ENCODE peak calls at places on chromosome 15, in nine cellular contexts. P, A, T, E, Z, N, S, L and R are unnamed samples.

GRCh38 chr15:67730135-67730534 is 95.2 kb upstream of the SKOR1 start:
- DNase-seq in A (no peak), Z (no peak), N (no peak), S (no peak), T (no peak), L (no peak), P (no peak), E (no peak), R (no peak)

GRCh38 chr15:25883860-25884259 is 20.7 kb upstream of the ATP10A start:
- DNase-seq in E (no peak), N (no peak), A (no peak), S (no peak), T (no peak), Z (no peak), L (peak), P (no peak), R (no peak)

GRCh38 chr15:77002954-77003912 is 8.3 kb downstream of the PSTPIP1 start:
- DNase-seq in A (no peak), T (peak), P (peak), N (peak), S (peak), E (no peak), L (no peak), Z (no peak), R (peak)

GRCh38 chr15:39594056-39594763 is 13.3 kb downstream of the THBS1 start:
- DNase-seq in T (no peak), A (no peak), Z (no peak), S (peak), P (no peak), N (no peak), L (peak), E (no peak), R (peak)

GRCh38 chr15:45549831-45550230 is 27.3 kb upstream of the SLC30A4 start:
- DNase-seq in S (no peak), T (no peak), L (peak), N (no peak), Z (no peak), E (no peak), A (no peak), P (no peak), R (no peak)

GRCh38 chr15:65249641-65250040 is 37.0 kb downstream of the PARP16 start:
- DNase-seq in P (no peak), A (no peak), S (no peak), E (no peak), L (peak), Z (no peak), N (no peak), T (no peak), R (no peak)

GRCh38 chr15:85099195-85099803 is 117.6 kb downstream of the PDE8A start:
- DNase-seq in P (no peak), S (no peak), E (no peak), T (no peak), Z (no peak), L (no peak), A (no peak), N (no peak), R (no peak)

GRCh38 chr15:73856458-73857192 is 16.7 kb upstream of the TBC1D21 start:
- DNase-seq in P (no peak), Z (no peak), E (no peak), T (peak), N (no peak), A (no peak), S (peak), L (no peak), R (no peak)

GRCh38 chr15:47718474-47719440 is 1.5 kb downstream of the SEMA6D start:
- DNase-seq in A (peak), S (peak), N (no peak), L (peak), T (peak), E (no peak), Z (no peak), P (peak), R (peak)

GRCh38 chr15:44971036-44971435 is 14.5 kb downstream of the TERB2 start:
- DNase-seq in E (no peak), P (no peak), T (no peak), L (no peak), N (no peak), S (no peak), Z (no peak), A (no peak), R (no peak)

GRCh38 chr15:69607101-69607500 is 154.5 kb downstream of the RPLP1 start:
- DNase-seq in T (no peak), P (no peak), A (no peak), S (peak), L (no peak), Z (no peak), E (no peak), N (no peak), R (no peak)

GRCh38 chr15:67067161-67067853 is 1.9 kb downstream of the SMAD3 start:
- DNase-seq in A (no peak), N (no peak), T (no peak), Z (no peak), E (no peak), S (peak), P (no peak), L (peak), R (no peak)

GRCh38 chr15:45399381-45400212 is 21.3 kb upstream of the GATM start:
- DNase-seq in T (no peak), N (no peak), S (no peak), Z (no peak), E (peak), A (no peak), P (no peak), L (peak), R (no peak)

GRCh38 chr15:31337352-31338031 is 10.9 kb downstream of the KLF13 start:
- DNase-seq in S (no peak), T (no peak), N (peak), L (no peak), P (no peak), A (no peak), E (no peak), Z (no peak), R (no peak)

GRCh38 chr15:75727851-75728715 is 15.4 kb upstream of the CSPG4 start:
- DNase-seq in N (peak), A (no peak), T (peak), E (peak), S (peak), P (no peak), Z (no peak), L (no peak), R (peak)

GRCh38 chr15:57503051-57503702 is 88.5 kb upstream of the MYZAP start:
- DNase-seq in S (no peak), Z (no peak), P (no peak), A (no peak), N (no peak), L (no peak), E (no peak), T (no peak), R (no peak)

GRCh38 chr15:90619939-90620338 is 90.2 kb downstream of the CRTC3 start:
- DNase-seq in L (no peak), P (no peak), T (no peak), E (no peak), Z (no peak), S (peak), A (no peak), N (no peak), R (no peak)

GRCh38 chr15:76062282-76062681 is 2.5 kb downstream of the TMEM266 start:
- DNase-seq in N (no peak), E (no peak), A (no peak), T (no peak), Z (no peak), P (no peak), S (no peak), L (peak), R (no peak)

GRCh38 chr15:64810499-64811326 is 14.7 kb downstream of the PIF1 start:
- DNase-seq in E (no peak), Z (no peak), S (no peak), T (no peak), A (no peak), P (no peak), L (no peak), N (no peak), R (no peak)

GRCh38 chr15:45855210-45855906 is 220.5 kb downstream of the SQOR start:
- DNase-seq in A (no peak), L (no peak), P (no peak), Z (no peak), S (no peak), T (no peak), N (no peak), E (no peak), R (no peak)

GRCh38 chr15:31554261-31554660 is 227.6 kb downstream of the KLF13 start:
- DNase-seq in E (no peak), P (peak), T (peak), L (peak), Z (no peak), A (peak), S (no peak), N (no peak), R (no peak)

GRCh38 chr15:46126581-46126980 is 491.8 kb downstream of the SQOR start:
- DNase-seq in N (no peak), P (no peak), Z (no peak), L (peak), S (no peak), A (no peak), E (no peak), T (no peak), R (no peak)

GRCh38 chr15:73897441-73898261 is 24.3 kb downstream of the TBC1D21 start:
- DNase-seq in L (peak), T (peak), E (peak), N (peak), A (no peak), Z (no peak), P (no peak), S (peak), R (peak)

GRCh38 chr15:25532269-25532668 is 93.4 kb upstream of the UBE3A start:
- DNase-seq in N (no peak), E (no peak), P (no peak), Z (no peak), S (no peak), L (no peak), T (no peak), A (no peak), R (no peak)

GRCh38 chr15:25742008-25742407 is 121.1 kb downstream of the ATP10A start:
- DNase-seq in N (no peak), T (no peak), A (no peak), L (no peak), E (no peak), S (no peak), Z (no peak), P (no peak), R (no peak)

GRCh38 chr15:75228787-75229186 is 27.1 kb downstream of the C15orf39 start:
- DNase-seq in E (no peak), Z (no peak), N (no peak), P (no peak), A (no peak), S (no peak), L (no peak), T (no peak), R (no peak)

GRCh38 chr15:73387507-73388255 is 18.9 kb upstream of the HCN4 start:
- DNase-seq in E (no peak), S (no peak), P (no peak), A (no peak), T (no peak), N (no peak), Z (no peak), L (peak), R (no peak)

GRCh38 chr15:37793851-37794250 is 140.6 kb upstream of the TMCO5A start:
- DNase-seq in S (no peak), N (no peak), P (no peak), E (no peak), Z (no peak), T (no peak), A (no peak), L (no peak), R (no peak)

GRCh38 chr15:51874751-51875644 is 45.5 kb downstream of the TMOD3 start:
- DNase-seq in Z (no peak), A (no peak), T (no peak), S (peak), E (peak), N (no peak), L (peak), P (peak), R (peak)
- TF ChIP-seq POLR2A in Z (no peak), A (no peak), T (no peak), S (no peak), E (no peak), N (no peak), L (no peak), P (no peak), R (no peak)

DNA sequence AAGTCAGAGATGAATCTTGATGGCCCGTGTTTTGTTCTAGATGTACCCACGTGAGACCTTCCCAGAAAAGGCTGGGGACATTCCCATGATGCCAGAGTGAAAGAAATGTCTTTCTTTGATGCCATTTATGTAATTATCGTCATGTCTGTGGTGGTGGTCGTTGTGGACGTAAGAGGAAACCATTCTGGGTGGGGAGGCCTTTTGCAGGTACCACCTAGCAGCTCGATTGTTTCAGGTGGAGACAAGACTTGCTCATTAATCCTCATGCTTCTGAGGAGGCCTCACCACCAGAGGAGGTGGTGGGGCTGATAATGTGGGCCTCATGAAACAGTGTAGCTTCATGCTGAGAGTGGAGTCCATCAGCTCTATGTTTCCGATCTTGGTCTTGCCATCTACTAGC is 58.1 kb upstream of the USP3 start:
- DNase-seq in N (no peak), P (no peak), L (no peak), S (no peak), Z (no peak), E (no peak), T (no peak), A (no peak), R (no peak)
- TF ChIP-seq CTCF in N (no peak), P (no peak), L (no peak), S (no peak), Z (no peak), E (no peak), T (no peak), A (no peak), R (no peak)

GRCh38 chr15:71261934-71262333 is 146.7 kb downstream of the THSD4 start:
- DNase-seq in Z (no peak), L (no peak), A (no peak), N (no peak), S (no peak), E (no peak), P (no peak), T (no peak), R (no peak)
- H3K4me3 ChIP-seq in Z (no peak), L (no peak), A (no peak), N (no peak), S (no peak), E (no peak), P (no peak), T (no peak), R (no peak)

GRCh38 chr15:78933187-78934062 is 11.4 kb downstream of the CTSH start:
- DNase-seq in S (no peak), Z (no peak), T (peak), P (no peak), L (no peak), N (no peak), E (no peak), A (no peak), R (no peak)
- TF ChIP-seq POLR2A in S (no peak), Z (no peak), T (no peak), P (no peak), L (no peak), N (no peak), E (no peak), A (no peak), R (no peak)

GRCh38 chr15:27744651-27745050 is 354.5 kb downstream of the OCA2 start:
- DNase-seq in Z (no peak), E (no peak), P (peak), N (no peak), L (peak), T (no peak), A (no peak), S (no peak), R (no peak)
- TF ChIP-seq CTCF in Z (no peak), E (no peak), P (no peak), N (no peak), L (no peak), T (no peak), A (no peak), S (no peak), R (no peak)

GRCh38 chr15:41775651-41776050 is 1.4 kb downstream of the MAPKBP1 start:
- DNase-seq in T (no peak), Z (no peak), S (no peak), P (no peak), A (no peak), N (no peak), E (no peak), L (no peak), R (no peak)

GRCh38 chr15:41779662-41780157 is 5.4 kb downstream of the MAPKBP1 start:
- DNase-seq in A (no peak), P (no peak), L (no peak), N (no peak), Z (no peak), T (no peak), E (no peak), S (no peak), R (no peak)

GRCh38 chr15:41774873-41775417 is 661 bp downstream of the MAPKBP1 start:
- DNase-seq in Z (no peak), T (no peak), E (no peak), A (no peak), L (no peak), P (no peak), S (no peak), N (no peak), R (no peak)

GRCh38 chr15:41778503-41778902 is 4.2 kb downstream of the MAPKBP1 start:
- DNase-seq in P (no peak), L (peak), N (no peak), Z (no peak), T (no peak), S (no peak), E (no peak), A (no peak), R (no peak)

GRCh38 chr15:41777421-41777973 is 3.2 kb downstream of the MAPKBP1 start:
- DNase-seq in L (peak), P (no peak), Z (no peak), N (no peak), S (no peak), T (no peak), A (no peak), E (no peak), R (no peak)
- H3K4me3 ChIP-seq in L (no peak), P (peak), Z (no peak), N (no peak), S (no peak), T (no peak), A (no peak), E (no peak), R (no peak)

DNA sequence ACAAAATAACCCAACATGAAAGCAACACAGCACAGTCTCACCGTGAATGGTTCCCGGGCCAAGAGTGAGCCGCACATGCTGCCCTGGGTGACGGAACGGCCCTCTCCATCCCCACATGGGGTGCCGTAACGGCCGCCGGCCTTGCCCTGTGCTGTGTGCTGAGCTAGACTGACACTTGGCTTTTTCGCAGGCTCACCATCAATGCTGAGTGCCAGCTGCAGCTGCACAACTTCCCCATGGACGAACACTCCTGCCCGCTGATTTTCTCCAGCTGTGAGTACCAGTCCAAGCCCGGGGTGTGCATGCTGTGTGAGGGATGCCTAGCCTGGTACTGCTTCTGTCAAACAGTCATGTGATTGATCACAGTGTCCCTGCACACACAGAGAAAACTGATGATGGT is 357.6 kb downstream of the GABRG3 start:
- DNase-seq in E (no peak), L (no peak), Z (no peak), P (no peak), A (no peak), T (no peak), N (no peak), S (no peak), R (no peak)
- TF ChIP-seq POLR2A in E (no peak), L (no peak), Z (no peak), P (no peak), A (no peak), T (no peak), N (no peak), S (no peak), R (no peak)